ENCODE peak calls at places on chromosomes 16 and 17, in six cellular contexts. Z, G, Q, K, F and H are unnamed samples.

GRCh38 chr16:5041604-5042133 is 7.9 kb upstream of the NAGPA start:
- DNase-seq in Z (no peak), G (no peak), Q (no peak), K (no peak), F (no peak), H (no peak)

GRCh38 chr17:7889166-7889584 is 586 bp downstream of the CHD3 start:
- DNase-seq in Z (peak), G (no peak), Q (peak), K (peak), F (no peak), H (peak)

GRCh38 chr16:11612110-11612981 is 25.6 kb upstream of the LITAF start:
- DNase-seq in Z (no peak), G (no peak), Q (no peak), K (peak), F (no peak), H (no peak)

GRCh38 chr17:82283208-82283749 is 9.8 kb upstream of the CSNK1D start:
- DNase-seq in Z (peak), G (no peak), Q (no peak), K (no peak), F (no peak), H (no peak)

GRCh38 chr17:52148288-52148968 is 10.1 kb downstream of the CA10 start:
- DNase-seq in Z (no peak), G (no peak), Q (no peak), K (no peak), F (no peak), H (no peak)

GRCh38 chr17:259341-259976 is 78.0 kb upstream of the DOC2B start:
- DNase-seq in Z (no peak), G (no peak), Q (no peak), K (no peak), F (no peak), H (no peak)

GRCh38 chr16:70159355-70160348 is 13.9 kb upstream of the CLEC18C start:
- DNase-seq in Z (no peak), G (no peak), Q (no peak), K (no peak), F (no peak), H (no peak)

GRCh38 chr16:26019406-26019805 is 327.6 kb downstream of the HS3ST4 start:
- DNase-seq in Z (no peak), G (no peak), Q (no peak), K (no peak), F (no peak), H (no peak)

GRCh38 chr17:930258-930657 is 49.3 kb downstream of the NXN start:
- DNase-seq in Z (no peak), G (no peak), Q (no peak), K (no peak), F (no peak), H (peak)

GRCh38 chr16:65120811-65121721 is 797 bp downstream of the CDH11 start:
- DNase-seq in Z (no peak), G (no peak), Q (no peak), K (peak), F (no peak), H (peak)

GRCh38 chr17:17060930-17061329 is 18.7 kb downstream of the MPRIP start:
- DNase-seq in Z (no peak), G (no peak), Q (no peak), K (no peak), F (no peak), H (no peak)

GRCh38 chr17:32596666-32597065 is 109.9 kb downstream of the CDK5R1 start:
- DNase-seq in Z (no peak), G (peak), Q (no peak), K (no peak), F (no peak), H (no peak)

GRCh38 chr16:51154271-51155171 is 3.5 kb upstream of the SALL1 start:
- DNase-seq in Z (no peak), G (no peak), Q (no peak), K (no peak), F (no peak), H (no peak)

GRCh38 chr17:69669441-69670178 is 255.1 kb downstream of the MAP2K6 start:
- DNase-seq in Z (peak), G (no peak), Q (no peak), K (no peak), F (no peak), H (no peak)

GRCh38 chr17:27288183-27288582 is 5.7 kb upstream of the WSB1 start:
- DNase-seq in Z (no peak), G (no peak), Q (no peak), K (no peak), F (no peak), H (no peak)

GRCh38 chr17:47955497-47956461 is 1.9 kb downstream of the PRR15L start:
- DNase-seq in Z (peak), G (no peak), Q (no peak), K (no peak), F (no peak), H (no peak)

GRCh38 chr16:54817432-54817831 is 113.2 kb upstream of the IRX5 start:
- DNase-seq in Z (no peak), G (no peak), Q (no peak), K (no peak), F (no peak), H (no peak)

GRCh38 chr17:50554201-50554600 is 6.3 kb upstream of the CACNA1G start:
- DNase-seq in Z (no peak), G (no peak), Q (no peak), K (no peak), F (no peak), H (no peak)

GRCh38 chr17:75587718-75588545 is at the start of gene MYO15B:
- DNase-seq in Z (no peak), G (no peak), Q (no peak), K (peak), F (peak), H (peak)

GRCh38 chr17:69401251-69401650 is 13.2 kb upstream of the MAP2K6 start:
- DNase-seq in Z (no peak), G (no peak), Q (no peak), K (no peak), F (no peak), H (no peak)

GRCh38 chr17:68539536-68540469 is 27.6 kb downstream of the PRKAR1A start:
- DNase-seq in Z (peak), G (no peak), Q (no peak), K (no peak), F (no peak), H (no peak)

GRCh38 chr16:85809645-85810044 is 10.2 kb downstream of the COX4I1 start:
- DNase-seq in Z (no peak), G (no peak), Q (no peak), K (peak), F (no peak), H (no peak)

GRCh38 chr17:1601571-1601970 is 27.1 kb downstream of the SLC43A2 start:
- DNase-seq in Z (no peak), G (no peak), Q (no peak), K (no peak), F (no peak), H (no peak)

GRCh38 chr16:68445458-68445857 is 2.9 kb downstream of the SMPD3 start:
- DNase-seq in Z (peak), G (no peak), Q (no peak), K (no peak), F (no peak), H (no peak)

GRCh38 chr17:33038740-33039139 is 47.1 kb downstream of the SPACA3 start:
- DNase-seq in Z (peak), G (no peak), Q (no peak), K (no peak), F (no peak), H (peak)

GRCh38 chr17:412211-413015 is 59.8 kb upstream of the RPH3AL start:
- DNase-seq in Z (peak), G (no peak), Q (no peak), K (no peak), F (no peak), H (no peak)

GRCh38 chr16:28157768-28158535 is 53.8 kb downstream of the XPO6 start:
- DNase-seq in Z (no peak), G (no peak), Q (no peak), K (no peak), F (no peak), H (no peak)